ENCODE peak calls at places on chromosomes 5 and 9, in seven cellular contexts. One of them, this sample, is unnamed.
A peak's percentile ranks its signal among the peaks of the same experiment; 100 is the strongest.

GRCh38 chr9:129763235-129763917 is 10.5 kb upstream of the PTGES start:
- DNase-seq in HepG2: no peak
- DNase-seq in Panc1: no peak
- DNase-seq in HCT116: no peak
- DNase-seq in GM23338: no peak
- DNase-seq in GM12878: no peak
- DNase-seq in HL-60: no peak
- DNase-seq in this sample: no peak

GRCh38 chr5:27598576-27598975 is 560.2 kb upstream of the CDH9 start:
- DNase-seq in Panc1: no peak
- DNase-seq in HCT116: no peak
- DNase-seq in HepG2: no peak
- DNase-seq in GM12878: no peak
- DNase-seq in HL-60: no peak
- DNase-seq in GM23338: peak; percentile 7
- DNase-seq in this sample: no peak

GRCh38 chr5:30802961-30803705 is 390.4 kb upstream of the CDH6 start:
- DNase-seq in Panc1: no peak
- DNase-seq in GM23338: no peak
- DNase-seq in HCT116: no peak
- DNase-seq in GM12878: no peak
- DNase-seq in HL-60: no peak
- DNase-seq in HepG2: no peak
- DNase-seq in this sample: no peak

GRCh38 chr5:81719743-81720142 is 31.2 kb downstream of the SSBP2 start:
- DNase-seq in GM23338: no peak
- DNase-seq in HL-60: no peak
- DNase-seq in Panc1: no peak
- DNase-seq in GM12878: no peak
- DNase-seq in HCT116: no peak
- DNase-seq in HepG2: no peak
- DNase-seq in this sample: no peak

GRCh38 chr5:54526604-54527359 is 9.2 kb downstream of the SNX18 start:
- DNase-seq in HepG2: no peak
- DNase-seq in HCT116: no peak
- DNase-seq in HL-60: no peak
- DNase-seq in Panc1: no peak
- DNase-seq in GM12878: no peak
- DNase-seq in GM23338: no peak
- DNase-seq in this sample: no peak

GRCh38 chr5:72387985-72388384 is 67.8 kb downstream of the PTCD2 start:
- DNase-seq in HCT116: no peak
- DNase-seq in GM23338: no peak
- DNase-seq in HepG2: no peak
- DNase-seq in HL-60: no peak
- DNase-seq in Panc1: peak; percentile 41
- DNase-seq in GM12878: no peak
- DNase-seq in this sample: peak; percentile 69

GRCh38 chr9:123275381-123275780 is 7.0 kb upstream of the STRBP start:
- DNase-seq in GM23338: peak; percentile 61
- DNase-seq in HCT116: no peak
- DNase-seq in GM12878: no peak
- DNase-seq in HL-60: no peak
- DNase-seq in Panc1: no peak
- DNase-seq in HepG2: no peak
- DNase-seq in this sample: no peak

GRCh38 chr9:86246752-86247161 is 12.7 kb downstream of the C9orf153 start:
- DNase-seq in HCT116: no peak
- DNase-seq in HepG2: peak; percentile 61
- DNase-seq in Panc1: no peak
- DNase-seq in GM12878: peak; percentile 80
- DNase-seq in GM23338: peak; percentile 58
- DNase-seq in HL-60: peak; percentile 7
- DNase-seq in this sample: peak; percentile 14

GRCh38 chr9:127569819-127570401 is 42.2 kb upstream of the STXBP1 start:
- DNase-seq in GM23338: no peak
- DNase-seq in HepG2: no peak
- DNase-seq in HCT116: no peak
- DNase-seq in HL-60: no peak
- DNase-seq in GM12878: no peak
- DNase-seq in Panc1: no peak
- DNase-seq in this sample: peak; percentile 69

GRCh38 chr9:15370496-15371464 is 51.9 kb upstream of the SNAPC3 start:
- DNase-seq in Panc1: no peak
- DNase-seq in GM23338: peak; percentile 32
- DNase-seq in HL-60: no peak
- DNase-seq in HCT116: no peak
- DNase-seq in HepG2: no peak
- DNase-seq in GM12878: no peak
- DNase-seq in this sample: no peak

GRCh38 chr5:61329729-61330128 is 2.3 kb upstream of the ZSWIM6 start:
- DNase-seq in HepG2: peak; percentile 17
- DNase-seq in GM12878: no peak
- DNase-seq in HCT116: no peak
- DNase-seq in HL-60: no peak
- DNase-seq in GM23338: peak; percentile 28
- DNase-seq in Panc1: no peak
- DNase-seq in this sample: peak; percentile 21

GRCh38 chr5:40623480-40624420 is 56.0 kb upstream of the PTGER4 start:
- DNase-seq in HepG2: no peak
- DNase-seq in HL-60: no peak
- DNase-seq in Panc1: no peak
- DNase-seq in GM23338: no peak
- DNase-seq in HCT116: no peak
- DNase-seq in GM12878: no peak
- DNase-seq in this sample: no peak

GRCh38 chr5:138664276-138664943 is 88.8 kb upstream of the CTNNA1 start:
- DNase-seq in GM23338: no peak
- DNase-seq in HCT116: no peak
- DNase-seq in GM12878: no peak
- DNase-seq in Panc1: no peak
- DNase-seq in HepG2: no peak
- DNase-seq in HL-60: no peak
- DNase-seq in this sample: no peak

GRCh38 chr5:78236046-78236445 is 58.5 kb downstream of the AP3B1 start:
- DNase-seq in GM23338: no peak
- DNase-seq in GM12878: no peak
- DNase-seq in HCT116: no peak
- DNase-seq in Panc1: no peak
- DNase-seq in HepG2: no peak
- DNase-seq in HL-60: no peak
- DNase-seq in this sample: no peak

GRCh38 chr5:137560414-137560813 is 61.3 kb upstream of the SPOCK1 start:
- DNase-seq in HepG2: no peak
- DNase-seq in HL-60: no peak
- DNase-seq in Panc1: no peak
- DNase-seq in HCT116: no peak
- DNase-seq in GM23338: no peak
- DNase-seq in GM12878: no peak
- DNase-seq in this sample: no peak

GRCh38 chr5:83396662-83397061 is 74.9 kb upstream of the VCAN start:
- DNase-seq in HCT116: no peak
- DNase-seq in HepG2: no peak
- DNase-seq in HL-60: no peak
- DNase-seq in Panc1: no peak
- DNase-seq in GM23338: no peak
- DNase-seq in GM12878: no peak
- DNase-seq in this sample: no peak

GRCh38 chr5:130529111-130529510 is 624.8 kb downstream of the CHSY3 start:
- DNase-seq in GM12878: no peak
- DNase-seq in GM23338: no peak
- DNase-seq in HepG2: no peak
- DNase-seq in HCT116: no peak
- DNase-seq in HL-60: no peak
- DNase-seq in Panc1: no peak
- DNase-seq in this sample: no peak

GRCh38 chr5:140293091-140293996 is 9.6 kb downstream of the PFDN1 start:
- DNase-seq in HCT116: no peak
- DNase-seq in GM12878: no peak
- DNase-seq in Panc1: no peak
- DNase-seq in HepG2: peak; percentile 65
- DNase-seq in GM23338: no peak
- DNase-seq in HL-60: no peak
- DNase-seq in this sample: no peak
- TF ChIP-seq REST in HCT116: no peak
- TF ChIP-seq REST in GM12878: no peak
- TF ChIP-seq REST in Panc1: no peak
- TF ChIP-seq REST in HepG2: no peak
- TF ChIP-seq REST in GM23338: no peak
- TF ChIP-seq REST in HL-60: no peak
- TF ChIP-seq REST in this sample: no peak

DNA sequence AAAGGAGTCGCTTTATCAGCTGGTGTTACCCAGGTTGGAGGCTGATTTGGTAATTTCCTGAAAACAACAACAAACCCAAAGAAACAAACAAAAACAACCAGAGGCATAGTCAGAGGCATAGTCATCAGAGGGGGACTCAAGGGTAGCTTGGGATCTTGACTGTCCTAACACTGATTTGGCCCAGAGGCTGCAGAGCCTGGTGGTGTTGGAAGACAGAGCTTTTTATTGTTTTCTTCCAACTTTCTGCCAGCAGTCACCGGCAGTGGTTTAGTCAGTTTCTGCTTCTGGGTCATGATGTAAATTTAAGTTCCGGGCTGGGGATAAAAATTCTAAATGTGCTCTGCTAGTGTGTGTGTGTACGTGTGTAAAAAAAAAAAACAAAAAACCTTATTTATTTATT is 23.5 kb upstream of the NKX2-5 start:
- DNase-seq in Panc1: no peak
- DNase-seq in HCT116: no peak
- DNase-seq in HL-60: no peak
- DNase-seq in GM12878: no peak
- DNase-seq in HepG2: no peak
- DNase-seq in GM23338: no peak
- DNase-seq in this sample: no peak
- TF ChIP-seq REST in Panc1: no peak
- TF ChIP-seq REST in HCT116: no peak
- TF ChIP-seq REST in HL-60: no peak
- TF ChIP-seq REST in GM12878: no peak
- TF ChIP-seq REST in HepG2: no peak
- TF ChIP-seq REST in GM23338: no peak
- TF ChIP-seq REST in this sample: no peak

DNA sequence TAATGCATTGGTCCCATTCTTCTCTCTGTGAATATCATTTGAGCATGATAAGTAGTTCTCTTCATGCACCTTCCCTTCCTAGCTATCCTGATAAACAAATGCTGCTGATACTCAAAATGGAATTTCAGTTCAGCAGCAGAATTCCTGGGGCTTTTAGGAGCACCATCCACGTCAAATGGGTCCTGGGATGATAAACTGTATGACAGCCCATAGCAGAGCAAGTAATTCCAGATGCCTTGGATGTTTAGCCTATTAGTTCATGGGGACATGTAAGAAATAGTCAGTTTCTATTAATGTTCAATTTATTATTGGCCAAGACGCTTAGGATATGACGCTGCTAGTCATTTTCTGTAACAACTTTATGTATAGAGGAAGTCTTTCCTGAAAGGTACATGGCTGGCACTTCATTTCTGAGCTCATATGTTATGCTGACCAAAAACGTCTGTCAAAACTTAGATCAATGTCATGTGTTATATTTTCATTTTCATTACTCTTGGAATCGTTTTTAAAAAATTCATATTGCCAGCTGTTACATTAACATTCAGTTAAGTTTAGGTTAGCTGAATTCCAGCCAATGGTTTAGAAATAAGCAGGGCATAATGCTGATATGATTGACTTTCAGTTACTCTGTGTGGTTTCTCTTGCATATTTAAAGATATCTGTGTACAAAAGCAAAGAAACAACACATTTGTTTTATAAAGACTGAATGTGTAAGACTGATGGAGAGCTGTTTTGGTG is 243.8 kb downstream of the CSNK1G3 start:
- DNase-seq in GM12878: no peak
- DNase-seq in HL-60: no peak
- DNase-seq in GM23338: no peak
- DNase-seq in HepG2: no peak
- DNase-seq in Panc1: no peak
- DNase-seq in HCT116: no peak
- DNase-seq in this sample: no peak
- TF ChIP-seq REST in GM12878: no peak
- TF ChIP-seq REST in HL-60: no peak
- TF ChIP-seq REST in GM23338: no peak
- TF ChIP-seq REST in HepG2: no peak
- TF ChIP-seq REST in Panc1: no peak
- TF ChIP-seq REST in HCT116: no peak
- TF ChIP-seq REST in this sample: no peak

GRCh38 chr5:1538741-1539392 is 15.1 kb upstream of the LPCAT1 start:
- DNase-seq in HepG2: no peak
- DNase-seq in Panc1: no peak
- DNase-seq in HCT116: no peak
- DNase-seq in GM23338: no peak
- DNase-seq in GM12878: no peak
- DNase-seq in HL-60: no peak
- DNase-seq in this sample: no peak

GRCh38 chr5:1535646-1536045 is 11.9 kb upstream of the LPCAT1 start:
- DNase-seq in Panc1: no peak
- DNase-seq in HL-60: no peak
- DNase-seq in GM12878: no peak
- DNase-seq in HepG2: no peak
- DNase-seq in HCT116: no peak
- DNase-seq in GM23338: no peak
- DNase-seq in this sample: no peak

GRCh38 chr5:1537166-1538154 is 13.7 kb upstream of the LPCAT1 start:
- DNase-seq in HepG2: no peak
- DNase-seq in Panc1: no peak
- DNase-seq in HCT116: no peak
- DNase-seq in HL-60: no peak
- DNase-seq in GM23338: no peak
- DNase-seq in GM12878: no peak
- DNase-seq in this sample: no peak

GRCh38 chr5:1538276-1538675 is 14.5 kb upstream of the LPCAT1 start:
- DNase-seq in HCT116: no peak
- DNase-seq in HepG2: no peak
- DNase-seq in GM23338: no peak
- DNase-seq in GM12878: no peak
- DNase-seq in Panc1: no peak
- DNase-seq in HL-60: no peak
- DNase-seq in this sample: no peak

DNA sequence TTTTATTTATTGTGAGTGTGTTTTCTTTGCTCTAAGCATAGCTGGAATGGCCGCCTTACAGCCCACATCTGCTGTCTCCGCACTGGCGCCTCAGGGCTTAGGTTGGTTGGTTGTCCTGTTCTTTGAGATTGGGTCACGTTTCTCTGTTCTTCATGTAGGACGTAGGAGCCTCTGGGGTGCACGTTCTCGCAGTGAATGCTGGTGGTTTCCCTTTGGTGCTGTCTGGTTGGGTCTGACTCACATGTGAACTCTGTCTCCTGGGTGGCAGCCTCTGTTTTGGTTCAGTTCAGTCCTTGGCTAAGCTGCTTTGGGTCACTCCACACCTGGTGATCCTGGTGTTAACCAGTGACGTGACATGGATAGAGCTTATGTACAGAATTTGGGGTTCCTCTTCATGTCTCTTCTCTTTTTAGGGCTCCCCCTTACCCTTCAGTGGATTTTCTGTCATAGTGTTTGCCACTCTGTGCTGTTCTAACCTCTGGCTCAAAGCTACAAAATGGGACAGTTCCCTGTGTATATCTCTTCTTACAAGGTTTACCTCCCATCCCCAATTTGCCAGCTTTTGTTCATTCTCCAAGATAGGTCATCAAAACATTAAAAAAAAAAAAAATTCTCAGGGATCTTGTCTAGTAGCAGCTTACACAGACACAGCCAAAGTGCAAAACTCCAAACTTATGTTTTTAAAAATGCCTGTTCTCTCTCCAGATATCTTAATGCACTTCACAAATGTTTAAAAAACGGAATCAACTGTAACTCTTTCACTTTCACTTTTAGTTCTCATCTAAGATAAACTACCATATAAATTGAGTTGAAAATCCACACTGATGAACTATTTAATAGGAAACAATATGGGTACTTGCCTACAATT is 12.8 kb upstream of the LPCAT1 start:
- DNase-seq in HCT116: no peak
- DNase-seq in HepG2: peak; percentile 30
- DNase-seq in Panc1: no peak
- DNase-seq in GM23338: no peak
- DNase-seq in GM12878: peak; percentile 72
- DNase-seq in HL-60: no peak
- DNase-seq in this sample: no peak
- TF ChIP-seq REST in HCT116: no peak
- TF ChIP-seq REST in HepG2: no peak
- TF ChIP-seq REST in Panc1: no peak
- TF ChIP-seq REST in GM23338: no peak
- TF ChIP-seq REST in GM12878: no peak
- TF ChIP-seq REST in HL-60: no peak
- TF ChIP-seq REST in this sample: no peak